ENCODE peak calls at places on chromosomes 4 and X, in seven cellular contexts. H, I, G, F, O, R and P are unnamed samples.

GRCh38 chrX:149151805-149152757 is 353.0 kb downstream of the IDS start:
- DNase-seq in H (no peak), I (no peak), G (no peak), F (no peak), O (no peak), R (peak; percentile 28), P (peak; percentile 76)

GRCh38 chr4:88177981-88178632 is 19.7 kb upstream of the ABCG2 start:
- DNase-seq in H (peak; percentile 78), I (no peak), G (no peak), F (peak; percentile 71), O (no peak), R (peak; percentile 87), P (peak; percentile 77)

GRCh38 chr4:16896871-16897270 is 1.6 kb downstream of the LDB2 start:
- DNase-seq in H (no peak), I (no peak), G (no peak), F (peak; percentile 91), O (no peak), R (peak; percentile 70), P (peak; percentile 72)

GRCh38 chr4:125639182-125639621 is 324.4 kb downstream of the FAT4 start:
- DNase-seq in H (no peak), I (no peak), G (no peak), F (peak; percentile 21), O (no peak), R (peak; percentile 6), P (peak; percentile 22)

GRCh38 chrX:9279271-9279596 is 185.6 kb upstream of the TBL1X start:
- DNase-seq in H (no peak), I (no peak), G (no peak), F (peak; percentile 26), O (no peak), R (peak; percentile 14), P (no peak)

GRCh38 chr4:140252144-140252741 is 98.3 kb upstream of the MAML3 start:
- DNase-seq in H (peak; percentile 49), I (no peak), G (no peak), F (no peak), O (no peak), R (no peak), P (peak; percentile 3)

GRCh38 chr4:27068151-27068862 is 207.7 kb downstream of the STIM2 start:
- DNase-seq in H (peak; percentile 43), I (no peak), G (no peak), F (no peak), O (no peak), R (no peak), P (no peak)

GRCh38 chr4:100933628-100934027 is 413.7 kb downstream of the PPP3CA start:
- DNase-seq in H (no peak), I (no peak), G (no peak), F (peak; percentile 66), O (no peak), R (peak; percentile 63), P (peak; percentile 68)

GRCh38 chr4:141079393-141079930 is 53.8 kb downstream of the RNF150 start:
- DNase-seq in H (no peak), I (no peak), G (no peak), F (no peak), O (no peak), R (no peak), P (no peak)

GRCh38 chr4:3209551-3210325 is 39.2 kb upstream of the MSANTD1 start:
- DNase-seq in H (peak; percentile 14), I (no peak), G (no peak), F (no peak), O (no peak), R (no peak), P (no peak)

GRCh38 chr4:83255584-83255983 is 29.0 kb downstream of the COQ2 start:
- DNase-seq in H (no peak), I (no peak), G (no peak), F (peak; percentile 64), O (no peak), R (peak; percentile 96), P (peak; percentile 86)

GRCh38 chr4:101019941-101020401 is 327.4 kb downstream of the PPP3CA start:
- DNase-seq in H (no peak), I (peak; percentile 45), G (no peak), F (no peak), O (no peak), R (peak; percentile 34), P (no peak)

GRCh38 chr4:181525641-181526040 is 717.6 kb upstream of the TENM3 start:
- DNase-seq in H (no peak), I (no peak), G (no peak), F (no peak), O (no peak), R (no peak), P (no peak)

GRCh38 chrX:119503484-119503861 is 35.2 kb downstream of the SLC25A5 start:
- DNase-seq in H (no peak), I (no peak), G (no peak), F (peak; percentile 90), O (peak; percentile 85), R (peak; percentile 94), P (peak; percentile 91)

GRCh38 chr4:101953949-101954348 is 163.4 kb downstream of the BANK1 start:
- DNase-seq in H (peak; percentile 65), I (no peak), G (no peak), F (peak; percentile 54), O (peak; percentile 7), R (peak; percentile 80), P (peak; percentile 80)

GRCh38 chrX:1451676-1452496 is 823 bp downstream of the ASMTL start:
- DNase-seq in H (peak; percentile 47), I (peak; percentile 35), G (no peak), F (no peak), O (no peak), R (no peak), P (no peak)

GRCh38 chr4:80336582-80336981 is 1.1 kb downstream of the CFAP299 start:
- DNase-seq in H (peak; percentile 37), I (no peak), G (no peak), F (peak; percentile 62), O (no peak), R (peak; percentile 45), P (peak; percentile 25)

GRCh38 chrX:68146054-68146453 is 287.2 kb downstream of the OPHN1 start:
- DNase-seq in H (no peak), I (no peak), G (no peak), F (peak; percentile 65), O (peak; percentile 33), R (peak; percentile 60), P (peak; percentile 60)

GRCh38 chr4:164997324-164997723 is 19.9 kb upstream of the TRIM61 start:
- DNase-seq in H (no peak), I (no peak), G (no peak), F (no peak), O (peak; percentile 35), R (peak; percentile 13), P (no peak)

GRCh38 chr4:85445058-85445639 is 29.8 kb upstream of the ARHGAP24 start:
- DNase-seq in H (no peak), I (no peak), G (no peak), F (peak; percentile 33), O (no peak), R (no peak), P (peak; percentile 85)

GRCh38 chr4:78527103-78527502 is 24.5 kb upstream of the ANXA3 start:
- DNase-seq in H (no peak), I (no peak), G (no peak), F (no peak), O (no peak), R (no peak), P (no peak)

GRCh38 chrX:115400960-115401359 is 111.4 kb downstream of the LUZP4 start:
- DNase-seq in H (no peak), I (no peak), G (no peak), F (no peak), O (no peak), R (peak; percentile 7), P (no peak)

GRCh38 chrX:40170830-40171512 is 73.2 kb upstream of the BCOR start:
- DNase-seq in H (no peak), I (no peak), G (peak; percentile 10), F (no peak), O (no peak), R (peak; percentile 17), P (no peak)

GRCh38 chrX:77448170-77448569 is 981 bp downstream of the FGF16 start:
- DNase-seq in H (no peak), I (no peak), G (no peak), F (no peak), O (no peak), R (no peak), P (no peak)

GRCh38 chr4:121147923-121148443 is 16.1 kb downstream of the TNIP3 start:
- DNase-seq in H (no peak), I (no peak), G (no peak), F (peak; percentile 26), O (no peak), R (peak; percentile 83), P (peak; percentile 87)